ENCODE peak calls at places on chromosomes 12 and 14, in nine cellular contexts. K, O, I, Z, D, H, C, J and F are unnamed samples.

GRCh38 chr12:111766608-111767361 is at the start of gene ALDH2:
- DNase-seq in K (peak; percentile 81), O (peak; percentile 79), I (peak; percentile 94), Z (peak; percentile 79), D (peak; percentile 91), H (peak; percentile 87), C (no peak), J (peak; percentile 43), F (peak; percentile 85)

GRCh38 chr12:49369723-49370145 is 2.5 kb downstream of the SPATS2 start:
- DNase-seq in K (no peak), O (peak; percentile 69), I (peak; percentile 28), Z (peak; percentile 34), D (no peak), H (peak; percentile 32), C (no peak), J (peak; percentile 54), F (peak; percentile 25)

GRCh38 chr12:67484788-67485480 is 163.6 kb upstream of the DYRK2 start:
- DNase-seq in K (no peak), O (no peak), I (no peak), Z (no peak), D (no peak), H (no peak), C (no peak), J (no peak), F (no peak)

GRCh38 chr12:4482936-4483335 is 37.3 kb upstream of the FGF6 start:
- DNase-seq in K (no peak), O (no peak), I (no peak), Z (no peak), D (no peak), H (no peak), C (no peak), J (no peak), F (no peak)

GRCh38 chr12:3770891-3771290 is 18.0 kb upstream of the CRACR2A start:
- DNase-seq in K (no peak), O (peak; percentile 55), I (no peak), Z (no peak), D (no peak), H (no peak), C (no peak), J (peak; percentile 61), F (no peak)

GRCh38 chr12:121740847-121741246 is 28.3 kb downstream of the TMEM120B start:
- DNase-seq in K (no peak), O (no peak), I (no peak), Z (no peak), D (no peak), H (no peak), C (no peak), J (no peak), F (no peak)

GRCh38 chr12:49233842-49234526 is 30.9 kb upstream of the TUBA1C start:
- DNase-seq in K (peak; percentile 42), O (no peak), I (no peak), Z (peak; percentile 42), D (peak; percentile 79), H (peak; percentile 23), C (no peak), J (no peak), F (peak; percentile 56)

GRCh38 chr12:13630354-13630753 is 351.0 kb downstream of the GRIN2B start:
- DNase-seq in K (no peak), O (no peak), I (no peak), Z (no peak), D (no peak), H (no peak), C (no peak), J (no peak), F (no peak)

GRCh38 chr14:99571303-99571986 is 32.6 kb downstream of the CCDC85C start:
- DNase-seq in K (no peak), O (no peak), I (no peak), Z (no peak), D (peak; percentile 82), H (no peak), C (no peak), J (no peak), F (no peak)

GRCh38 chr12:19529933-19530630 is 90.8 kb downstream of the AEBP2 start:
- DNase-seq in K (no peak), O (peak; percentile 57), I (no peak), Z (no peak), D (no peak), H (no peak), C (no peak), J (peak; percentile 59), F (no peak)

GRCh38 chr14:97688626-97689336 is 891.6 kb downstream of the VRK1 start:
- DNase-seq in K (no peak), O (no peak), I (no peak), Z (no peak), D (no peak), H (no peak), C (no peak), J (no peak), F (no peak)
- TF ChIP-seq CTCF in K (no peak), O (no peak), I (no peak), Z (no peak), D (no peak), H (no peak), C (no peak), J (no peak), F (no peak)

DNA sequence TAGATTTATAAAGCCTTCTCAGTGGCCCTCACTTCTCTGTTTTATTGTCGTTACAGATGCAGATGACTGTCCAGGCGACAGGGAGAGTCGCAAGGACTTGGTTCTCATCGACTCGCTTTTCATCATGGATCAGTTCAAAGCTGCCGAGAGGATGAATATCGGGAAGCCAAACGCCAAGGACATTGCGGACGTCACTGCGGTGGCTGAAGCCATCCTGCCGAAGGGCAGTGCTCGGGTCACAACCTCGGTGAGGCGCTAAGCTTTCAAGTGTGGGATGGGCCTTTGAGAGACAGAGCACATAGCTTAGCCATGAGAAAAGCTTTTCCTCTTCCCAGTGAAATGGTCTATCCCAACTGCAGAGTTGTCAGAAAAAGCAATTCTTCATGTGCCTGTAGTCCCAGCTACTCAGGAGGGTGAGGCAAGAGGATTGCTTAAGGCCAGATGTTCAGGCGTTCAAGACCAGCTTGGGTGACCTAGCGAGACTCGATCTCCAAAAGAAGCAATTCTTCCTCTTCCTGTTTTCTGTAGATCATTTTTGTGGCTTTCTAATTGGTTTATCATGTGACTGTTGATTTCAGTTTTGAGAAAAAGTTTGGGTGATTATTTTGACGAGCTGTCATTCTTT is 56.4 kb downstream of the EP400 start:
- DNase-seq in K (no peak), O (peak; percentile 3), I (no peak), Z (no peak), D (no peak), H (no peak), C (no peak), J (peak; percentile 15), F (no peak)
- H3K4me1 ChIP-seq in K (no peaks in the 10 kb centered on the region), O (no peaks in the 10 kb centered on the region), I (no peaks in the 10 kb centered on the region), Z (no peaks in the 10 kb centered on the region), D (no peaks in the 10 kb centered on the region), H (no peaks in the 10 kb centered on the region), C (no peaks in the 10 kb centered on the region), J (peaks cover 11% of the 10 kb centered on the region), F (no peaks in the 10 kb centered on the region)

GRCh38 chr14:75793806-75794205 is 132.8 kb downstream of the TTLL5 start:
- DNase-seq in K (no peak), O (peak; percentile 55), I (no peak), Z (no peak), D (no peak), H (no peak), C (no peak), J (peak; percentile 20), F (no peak)
- TF ChIP-seq CTCF in K (peak; percentile 28), O (peak; percentile 30), I (peak; percentile 10), Z (no peak), D (no peak), H (no peak), C (peak; percentile 18), J (peak; percentile 20), F (peak; percentile 36)

GRCh38 chr12:47779943-47780504 is 7.0 kb downstream of the SLC48A1 start:
- DNase-seq in K (no peak), O (no peak), I (no peak), Z (no peak), D (peak; percentile 66), H (no peak), C (no peak), J (no peak), F (no peak)

GRCh38 chr12:47777151-47777550 is 4.1 kb downstream of the SLC48A1 start:
- DNase-seq in K (no peak), O (no peak), I (no peak), Z (no peak), D (no peak), H (no peak), C (no peak), J (no peak), F (no peak)

GRCh38 chr12:47779301-47779942 is 6.4 kb downstream of the SLC48A1 start:
- DNase-seq in K (peak; percentile 92), O (peak; percentile 90), I (peak; percentile 90), Z (peak; percentile 88), D (peak; percentile 94), H (peak; percentile 93), C (no peak), J (peak; percentile 79), F (peak; percentile 88)

GRCh38 chr12:47777741-47778558 is 4.9 kb downstream of the SLC48A1 start:
- DNase-seq in K (peak; percentile 64), O (no peak), I (no peak), Z (peak; percentile 52), D (peak; percentile 80), H (no peak), C (no peak), J (no peak), F (peak; percentile 49)

GRCh38 chr12:47778842-47779241 is 5.8 kb downstream of the SLC48A1 start:
- DNase-seq in K (no peak), O (no peak), I (no peak), Z (no peak), D (peak; percentile 73), H (no peak), C (no peak), J (no peak), F (no peak)
- H3K4me1 ChIP-seq in K (peaks cover 61% of the 10 kb centered on the region), O (no peaks in the 10 kb centered on the region), I (peaks cover 15% of the 10 kb centered on the region), Z (peaks cover 51% of the 10 kb centered on the region), D (peaks cover 64% of the 10 kb centered on the region), H (peaks cover 32% of the 10 kb centered on the region), C (peaks cover 25% of the 10 kb centered on the region), J (peaks cover 22% of the 10 kb centered on the region), F (peaks cover 75% of the 10 kb centered on the region)